ENCODE peak calls at places on chromosome 9, in nine cellular contexts. R, F, O, Y, I, H, J, D and U are unnamed samples.

GRCh38 chr9:34501372-34501771 is 21.4 kb downstream of the ENHO start:
- DNase-seq in J (no peak), O (no peak), Y (no peak), R (no peak), F (peak; percentile 18), H (no peak), D (no peak), I (no peak), U (no peak)

GRCh38 chr9:2055203-2055658 is 40.1 kb downstream of the SMARCA2 start:
- DNase-seq in O (no peak), F (peak; percentile 88), D (no peak), H (no peak), I (peak; percentile 77), R (no peak), Y (peak; percentile 20), J (no peak), U (no peak)

GRCh38 chr9:129446828-129447550 is 173.9 kb downstream of the C9orf50 start:
- DNase-seq in O (no peak), R (no peak), D (no peak), F (peak; percentile 47), H (no peak), J (no peak), Y (no peak), I (no peak), U (no peak)

GRCh38 chr9:132584616-132585560 is 2.5 kb downstream of the BARHL1 start:
- DNase-seq in Y (peak; percentile 4), O (peak; percentile 56), I (no peak), D (peak; percentile 54), H (no peak), F (peak; percentile 34), J (no peak), R (no peak), U (no peak)

GRCh38 chr9:133844876-133845658 is 106.9 kb upstream of the SARDH start:
- DNase-seq in Y (no peak), F (no peak), H (no peak), R (no peak), J (peak; percentile 37), D (no peak), O (no peak), I (no peak), U (no peak)

GRCh38 chr9:134492281-134492691 is 149.3 kb upstream of the COL5A1 start:
- DNase-seq in H (no peak), F (peak; percentile 97), I (no peak), D (no peak), Y (no peak), R (no peak), J (peak; percentile 85), O (no peak), U (no peak)

GRCh38 chr9:91159664-91160121 is 202.0 kb downstream of the AUH start:
- DNase-seq in I (no peak), O (peak; percentile 55), H (no peak), J (no peak), F (no peak), R (no peak), D (no peak), Y (no peak), U (no peak)

GRCh38 chr9:115289757-115290208 is 171.8 kb upstream of the TNC start:
- DNase-seq in J (peak; percentile 54), Y (no peak), O (no peak), H (no peak), I (no peak), R (no peak), D (no peak), F (peak; percentile 33), U (no peak)

GRCh38 chr9:126809068-126809467 is 4.2 kb downstream of the ZBTB43 start:
- DNase-seq in R (no peak), J (no peak), H (no peak), I (no peak), Y (peak; percentile 17), D (no peak), F (peak; percentile 55), O (no peak), U (peak; percentile 67)

GRCh38 chr9:89815903-89816573 is 211.2 kb downstream of the GADD45G start:
- DNase-seq in H (peak; percentile 14), Y (no peak), D (no peak), F (no peak), R (no peak), O (no peak), J (no peak), I (peak; percentile 69), U (no peak)

GRCh38 chr9:98536542-98537173 is 172.1 kb downstream of the GABBR2 start:
- DNase-seq in F (no peak), D (peak; percentile 31), O (peak; percentile 82), H (no peak), R (no peak), J (peak; percentile 28), I (peak; percentile 4), Y (peak; percentile 7), U (no peak)

GRCh38 chr9:135334953-135335460 is 144.6 kb upstream of the PPP1R26 start:
- DNase-seq in H (no peak), O (no peak), I (no peak), Y (no peak), R (no peak), D (no peak), F (no peak), J (no peak), U (no peak)

GRCh38 chr9:128006360-128007024 is 25.7 kb upstream of the EEIG1 start:
- DNase-seq in R (no peak), J (no peak), D (no peak), Y (peak; percentile 77), I (no peak), H (no peak), O (no peak), F (peak; percentile 37), U (peak; percentile 63)

GRCh38 chr9:124216474-124217176 is 41.1 kb upstream of the NEK6 start:
- DNase-seq in R (no peak), J (no peak), Y (no peak), O (no peak), F (no peak), I (peak; percentile 80), D (no peak), H (peak; percentile 81), U (no peak)

GRCh38 chr9:137955586-137955985 is 78.0 kb downstream of the CACNA1B start:
- DNase-seq in I (no peak), R (no peak), O (no peak), H (no peak), D (no peak), Y (no peak), F (no peak), J (no peak), U (no peak)

GRCh38 chr9:3441197-3441816 is 84.5 kb downstream of the RFX3 start:
- DNase-seq in Y (peak; percentile 63), D (peak; percentile 59), O (peak; percentile 68), I (peak; percentile 24), R (peak; percentile 51), J (peak; percentile 58), H (peak; percentile 73), F (peak; percentile 75), U (peak; percentile 40)

GRCh38 chr9:117480251-117480650 is 65.4 kb upstream of the ASTN2 start:
- DNase-seq in F (no peak), J (no peak), I (no peak), O (no peak), R (no peak), D (no peak), H (no peak), Y (no peak), U (no peak)

GRCh38 chr9:10268500-10269485 is 344.0 kb downstream of the PTPRD start:
- DNase-seq in H (peak; percentile 37), F (peak; percentile 12), J (peak; percentile 62), Y (peak; percentile 26), I (no peak), R (no peak), O (peak; percentile 73), D (peak; percentile 72), U (no peak)

GRCh38 chr9:113999256-114000062 is 78.6 kb downstream of the AMBP start:
- DNase-seq in I (no peak), O (no peak), D (no peak), R (no peak), H (no peak), Y (no peak), F (peak; percentile 24), J (no peak), U (no peak)

GRCh38 chr9:30711591-30711990 is 1672.9 kb upstream of the ACO1 start:
- DNase-seq in I (no peak), O (no peak), H (no peak), R (no peak), J (no peak), D (no peak), Y (no peak), F (no peak), U (no peak)

GRCh38 chr9:13432914-13433313 is 153.4 kb upstream of the MPDZ start:
- DNase-seq in F (no peak), R (no peak), I (no peak), H (no peak), D (no peak), Y (peak; percentile 54), J (no peak), O (no peak), U (no peak)

GRCh38 chr9:131839281-131840084 is 99.6 kb upstream of the RAPGEF1 start:
- DNase-seq in F (peak; percentile 82), O (no peak), D (no peak), J (no peak), H (no peak), R (peak; percentile 33), Y (peak; percentile 74), I (no peak), U (peak; percentile 42)

GRCh38 chr9:122228906-122229837 is at the start of gene LHX6:
- DNase-seq in Y (peak; percentile 38), I (no peak), R (no peak), F (peak; percentile 66), D (peak; percentile 61), J (no peak), O (peak; percentile 32), H (no peak), U (no peak)
- TF ChIP-seq EZH2 in Y (no peak), I (peak; percentile 33), R (no peak), F (no peak), D (peak; percentile 86), J (peak; percentile 61), O (peak; percentile 92), H (no peak), U (no peak)

GRCh38 chr9:136671646-136672430 is 9.1 kb downstream of the EGFL7 start:
- DNase-seq in Y (peak; percentile 18), D (peak; percentile 74), O (peak; percentile 77), I (no peak), F (peak; percentile 59), R (no peak), J (peak; percentile 68), H (no peak), U (no peak)
- H3K4me3 ChIP-seq in Y (no peak overlapping the region), D (no peak overlapping the region), O (no peak overlapping the region), I (no peak overlapping the region), F (no peak overlapping the region), R (no peak overlapping the region), J (no peak overlapping the region), H (no peak overlapping the region), U (no peak overlapping the region)

GRCh38 chr9:4548796-4549725 is 58.8 kb downstream of the SLC1A1 start:
- DNase-seq in O (peak; percentile 81), Y (peak; percentile 45), I (no peak), D (peak; percentile 76), R (no peak), J (peak; percentile 30), F (peak; percentile 39), H (no peak), U (no peak)
- H2AFZ ChIP-seq in O (no peak overlapping the region), Y (no peak overlapping the region), I (no peak overlapping the region), D (no peak overlapping the region), R (no peak overlapping the region), J (no peak overlapping the region), F (no peak overlapping the region), H (no peak overlapping the region), U (no peak overlapping the region)

GRCh38 chr9:1051286-1052118 is 1.3 kb downstream of the DMRT2 start:
- DNase-seq in D (peak; percentile 67), F (peak; percentile 50), O (peak; percentile 68), J (peak; percentile 24), R (no peak), Y (no peak), I (no peak), H (peak; percentile 82), U (no peak)
- TF ChIP-seq EZH2 in D (no peak), F (no peak), O (peak; percentile 86), J (no peak), R (no peak), Y (no peak), I (no peak), H (no peak), U (no peak)